ENCODE peak calls at places on chromosome 1, in seven cellular contexts. One of them, this sample, is unnamed.
A peak's percentile ranks its signal among the peaks of the same experiment; 100 is the strongest.

GRCh38 chr1:228405979-228406265 is 713 bp downstream of the TRIM11 start:
- DNase-seq in HT1080: no peak
- DNase-seq in CD4-positive, CD25-positive, alpha-beta regulatory T cell: peak; percentile 9
- DNase-seq in stimulated activated CD8-positive, alpha-beta memory T cell treated with anti-CD3 and anti-CD28 coated beads, Interleukin-15, amount 100 ng/mL, for 24 hours: no peak
- DNase-seq in NCI-H2081: no peak
- DNase-seq in putamen: no peak
- DNase-seq in Jurkat, Clone E6-1: no peak
- DNase-seq in this sample: no peak

GRCh38 chr1:162629077-162629637 is 3.1 kb upstream of the DDR2 start:
- DNase-seq in HT1080: no peak
- DNase-seq in CD4-positive, CD25-positive, alpha-beta regulatory T cell: no peak
- DNase-seq in stimulated activated CD8-positive, alpha-beta memory T cell treated with anti-CD3 and anti-CD28 coated beads, Interleukin-15, amount 100 ng/mL, for 24 hours: no peak
- DNase-seq in NCI-H2081: no peak
- DNase-seq in putamen: no peak
- DNase-seq in Jurkat, Clone E6-1: no peak
- DNase-seq in this sample: no peak

GRCh38 chr1:116836099-116836498 is 73.6 kb upstream of the PTGFRN start:
- DNase-seq in HT1080: no peak
- DNase-seq in CD4-positive, CD25-positive, alpha-beta regulatory T cell: no peak
- DNase-seq in stimulated activated CD8-positive, alpha-beta memory T cell treated with anti-CD3 and anti-CD28 coated beads, Interleukin-15, amount 100 ng/mL, for 24 hours: no peak
- DNase-seq in NCI-H2081: no peak
- DNase-seq in putamen: no peak
- DNase-seq in Jurkat, Clone E6-1: no peak
- DNase-seq in this sample: no peak

GRCh38 chr1:38783659-38784229 is 75.8 kb downstream of the RRAGC start:
- DNase-seq in HT1080: no peak
- DNase-seq in CD4-positive, CD25-positive, alpha-beta regulatory T cell: no peak
- DNase-seq in stimulated activated CD8-positive, alpha-beta memory T cell treated with anti-CD3 and anti-CD28 coated beads, Interleukin-15, amount 100 ng/mL, for 24 hours: no peak
- DNase-seq in NCI-H2081: no peak
- DNase-seq in putamen: no peak
- DNase-seq in Jurkat, Clone E6-1: no peak
- DNase-seq in this sample: no peak

GRCh38 chr1:117629625-117630422 is 24.0 kb downstream of the TENT5C start:
- DNase-seq in HT1080: no peak
- DNase-seq in CD4-positive, CD25-positive, alpha-beta regulatory T cell: no peak
- DNase-seq in stimulated activated CD8-positive, alpha-beta memory T cell treated with anti-CD3 and anti-CD28 coated beads, Interleukin-15, amount 100 ng/mL, for 24 hours: no peak
- DNase-seq in NCI-H2081: no peak
- DNase-seq in putamen: no peak
- DNase-seq in Jurkat, Clone E6-1: no peak
- DNase-seq in this sample: no peak

GRCh38 chr1:22868331-22868730 is 104.3 kb downstream of the LACTBL1 start:
- DNase-seq in HT1080: no peak
- DNase-seq in CD4-positive, CD25-positive, alpha-beta regulatory T cell: no peak
- DNase-seq in stimulated activated CD8-positive, alpha-beta memory T cell treated with anti-CD3 and anti-CD28 coated beads, Interleukin-15, amount 100 ng/mL, for 24 hours: no peak
- DNase-seq in NCI-H2081: no peak
- DNase-seq in putamen: no peak
- DNase-seq in Jurkat, Clone E6-1: no peak
- DNase-seq in this sample: no peak

GRCh38 chr1:25800538-25801377 is 765 bp downstream of the SELENON start:
- DNase-seq in HT1080: no peak
- DNase-seq in CD4-positive, CD25-positive, alpha-beta regulatory T cell: no peak
- DNase-seq in stimulated activated CD8-positive, alpha-beta memory T cell treated with anti-CD3 and anti-CD28 coated beads, Interleukin-15, amount 100 ng/mL, for 24 hours: no peak
- DNase-seq in NCI-H2081: no peak
- DNase-seq in putamen: no peak
- DNase-seq in Jurkat, Clone E6-1: no peak
- DNase-seq in this sample: no peak

GRCh38 chr1:30743584-30744059 is 14.0 kb downstream of the LAPTM5 start:
- DNase-seq in HT1080: peak; percentile 81
- DNase-seq in CD4-positive, CD25-positive, alpha-beta regulatory T cell: peak; percentile 72
- DNase-seq in stimulated activated CD8-positive, alpha-beta memory T cell treated with anti-CD3 and anti-CD28 coated beads, Interleukin-15, amount 100 ng/mL, for 24 hours: no peak
- DNase-seq in NCI-H2081: no peak
- DNase-seq in putamen: no peak
- DNase-seq in Jurkat, Clone E6-1: peak; percentile 94
- DNase-seq in this sample: peak; percentile 70

GRCh38 chr1:98210064-98210463 is 289.2 kb upstream of the DPYD start:
- DNase-seq in HT1080: peak; percentile 93
- DNase-seq in CD4-positive, CD25-positive, alpha-beta regulatory T cell: no peak
- DNase-seq in stimulated activated CD8-positive, alpha-beta memory T cell treated with anti-CD3 and anti-CD28 coated beads, Interleukin-15, amount 100 ng/mL, for 24 hours: no peak
- DNase-seq in NCI-H2081: no peak
- DNase-seq in putamen: no peak
- DNase-seq in Jurkat, Clone E6-1: no peak
- DNase-seq in this sample: no peak

GRCh38 chr1:23772049-23772853 is 6.0 kb upstream of the PITHD1 start:
- DNase-seq in HT1080: peak; percentile 68
- DNase-seq in CD4-positive, CD25-positive, alpha-beta regulatory T cell: peak; percentile 73
- DNase-seq in stimulated activated CD8-positive, alpha-beta memory T cell treated with anti-CD3 and anti-CD28 coated beads, Interleukin-15, amount 100 ng/mL, for 24 hours: peak; percentile 74
- DNase-seq in NCI-H2081: peak; percentile 86
- DNase-seq in putamen: peak; percentile 66
- DNase-seq in Jurkat, Clone E6-1: peak; percentile 76
- DNase-seq in this sample: peak; percentile 69

GRCh38 chr1:81670997-81671396 is 129.7 kb upstream of the ADGRL2 start:
- DNase-seq in HT1080: no peak
- DNase-seq in CD4-positive, CD25-positive, alpha-beta regulatory T cell: no peak
- DNase-seq in stimulated activated CD8-positive, alpha-beta memory T cell treated with anti-CD3 and anti-CD28 coated beads, Interleukin-15, amount 100 ng/mL, for 24 hours: no peak
- DNase-seq in NCI-H2081: no peak
- DNase-seq in putamen: no peak
- DNase-seq in Jurkat, Clone E6-1: no peak
- DNase-seq in this sample: no peak

GRCh38 chr1:44660176-44660575 is 14.1 kb downstream of the TMEM53 start:
- DNase-seq in HT1080: no peak
- DNase-seq in CD4-positive, CD25-positive, alpha-beta regulatory T cell: no peak
- DNase-seq in stimulated activated CD8-positive, alpha-beta memory T cell treated with anti-CD3 and anti-CD28 coated beads, Interleukin-15, amount 100 ng/mL, for 24 hours: no peak
- DNase-seq in NCI-H2081: peak; percentile 82
- DNase-seq in putamen: peak; percentile 78
- DNase-seq in Jurkat, Clone E6-1: no peak
- DNase-seq in this sample: no peak

GRCh38 chr1:58505286-58505685 is 41.2 kb downstream of the OMA1 start:
- DNase-seq in HT1080: no peak
- DNase-seq in CD4-positive, CD25-positive, alpha-beta regulatory T cell: no peak
- DNase-seq in stimulated activated CD8-positive, alpha-beta memory T cell treated with anti-CD3 and anti-CD28 coated beads, Interleukin-15, amount 100 ng/mL, for 24 hours: no peak
- DNase-seq in NCI-H2081: no peak
- DNase-seq in putamen: no peak
- DNase-seq in Jurkat, Clone E6-1: no peak
- DNase-seq in this sample: no peak

This sample was measured in T-helper 17 cell.